ENCODE peak calls at places on chromosomes 2 and 18, in six cellular contexts. N is kidney epithelial cell, O is NCI-H2171, A is SW480, R is lung, H is HTR-8/SVneo. Y is an unnamed sample.

GRCh38 chr2:53861824-53862223 is 2.1 kb upstream of the GPR75 start:
- DNase-seq in N (no peak), O (no peak), A (no peak), R (no peak), H (no peak), Y (no peak)

GRCh38 chr2:59920961-59921360 is 632.5 kb downstream of the BCL11A start:
- DNase-seq in N (no peak), O (no peak), A (no peak), R (no peak), H (no peak), Y (no peak)

GRCh38 chr2:26169681-26170414 is 3.0 kb upstream of the GAREM2 start:
- DNase-seq in N (no peak), O (no peak), A (no peak), R (no peak), H (no peak), Y (no peak)

GRCh38 chr2:42813773-42814172 is 21.4 kb upstream of the HAAO start:
- DNase-seq in N (no peak), O (no peak), A (no peak), R (no peak), H (no peak), Y (no peak)

GRCh38 chr2:15808221-15808574 is 132.2 kb upstream of the MYCN start:
- DNase-seq in N (no peak), O (no peak), A (no peak), R (no peak), H (no peak), Y (no peak)

GRCh38 chr2:35343135-35343534 is 1012.4 kb upstream of the CRIM1 start:
- DNase-seq in N (no peak), O (no peak), A (no peak), R (no peak), H (no peak), Y (no peak)

GRCh38 chr2:55718165-55719008 is 24.7 kb upstream of the PNPT1 start:
- DNase-seq in N (peak; percentile 38), O (peak; percentile 37), A (peak; percentile 55), R (peak; percentile 56), H (peak; percentile 69), Y (peak; percentile 77)

GRCh38 chr2:58870704-58871103 is 629.6 kb upstream of the FANCL start:
- DNase-seq in N (no peak), O (no peak), A (no peak), R (no peak), H (no peak), Y (no peak)

GRCh38 chr18:6009751-6010150 is 114.4 kb upstream of the TMEM200C start:
- DNase-seq in N (no peak), O (no peak), A (no peak), R (no peak), H (no peak), Y (no peak)

GRCh38 chr2:230896346-230897115 is 28.5 kb downstream of the GPR55 start:
- DNase-seq in N (no peak), O (no peak), A (no peak), R (no peak), H (no peak), Y (no peak)

GRCh38 chr2:241001413-241002274 is 3.2 kb downstream of the SNED1 start:
- DNase-seq in N (no peak), O (no peak), A (no peak), R (peak; percentile 28), H (no peak), Y (no peak)

GRCh38 chr18:58578835-58579560 is 49.9 kb downstream of the ALPK2 start:
- DNase-seq in N (no peak), O (no peak), A (no peak), R (no peak), H (peak; percentile 55), Y (no peak)

GRCh38 chr2:238847841-238848565 is at the start of gene TWIST2:
- DNase-seq in N (peak; percentile 31), O (no peak), A (no peak), R (peak; percentile 73), H (peak; percentile 89), Y (no peak)

GRCh38 chr2:157430266-157430665 is 13.6 kb downstream of the CYTIP start:
- DNase-seq in N (no peak), O (no peak), A (no peak), R (no peak), H (no peak), Y (no peak)

GRCh38 chr2:215722125-215722524 is 286.3 kb upstream of the FN1 start:
- DNase-seq in N (no peak), O (no peak), A (no peak), R (no peak), H (no peak), Y (no peak)

GRCh38 chr2:44273076-44273475 is 2.2 kb upstream of the SLC3A1 start:
- DNase-seq in N (no peak), O (no peak), A (peak; percentile 47), R (no peak), H (no peak), Y (no peak)

GRCh38 chr18:2538844-2539243 is 32.5 kb downstream of the METTL4 start:
- DNase-seq in N (no peak), O (peak; percentile 70), A (no peak), R (no peak), H (no peak), Y (peak; percentile 8)

GRCh38 chr2:105771841-105772240 is 27.1 kb downstream of the NCK2 start:
- DNase-seq in N (no peak), O (no peak), A (no peak), R (no peak), H (no peak), Y (no peak)

GRCh38 chr2:205685314-205686230 is 3.3 kb downstream of the NRP2 start:
- DNase-seq in N (no peak), O (peak; percentile 64), A (peak; percentile 51), R (peak; percentile 56), H (peak; percentile 40), Y (no peak)

GRCh38 chr18:29560270-29560669 is 1383.3 kb upstream of the CDH2 start:
- DNase-seq in N (no peak), O (no peak), A (no peak), R (no peak), H (no peak), Y (no peak)

Y was measured in NCI-H1694.